ENCODE peak calls at places on chromosomes 7 and 10, in eight cellular contexts. O is GM13977, U is myocyte, J is body of pancreas, X is fibroblast of pulmonary artery, A is H4, M is caudate nucleus, B is activated gamma-delta T cell treated with Interleukin-2 at 50 U/mL for 16 hours. C is an unnamed sample.

GRCh38 chr10:52469970-52470705 is 156.1 kb downstream of the DKK1 start:
- DNase-seq in X (no peak), B (no peak), M (no peak), O (no peak), J (no peak), A (no peak), U (no peak), C (no peak)

GRCh38 chr7:32648408-32649156 is 153.3 kb downstream of the AVL9 start:
- DNase-seq in A (no peak), M (no peak), J (no peak), X (no peak), B (no peak), O (no peak), U (no peak), C (no peak)

GRCh38 chr10:7354330-7355047 is 56.3 kb downstream of the SFMBT2 start:
- DNase-seq in U (no peak), X (peak), B (no peak), O (no peak), M (no peak), J (no peak), A (no peak), C (peak)

GRCh38 chr7:123573371-123573770 is 15.8 kb upstream of the NDUFA5 start:
- DNase-seq in O (no peak), A (no peak), J (no peak), U (no peak), M (no peak), B (no peak), X (no peak), C (no peak)

GRCh38 chr10:86678999-86679792 is 10.9 kb downstream of the LDB3 start:
- DNase-seq in O (peak), A (no peak), X (no peak), J (no peak), B (no peak), U (no peak), M (no peak), C (no peak)

GRCh38 chr10:60314306-60314940 is 75.3 kb downstream of the ANK3 start:
- DNase-seq in M (no peak), O (no peak), J (no peak), B (no peak), X (peak), A (peak), U (peak), C (no peak)

GRCh38 chr10:79562135-79562756 is 2.0 kb upstream of the SFTPA2 start:
- DNase-seq in M (no peak), A (peak), X (peak), B (peak), O (peak), U (peak), J (peak), C (peak)

GRCh38 chr7:51067757-51068156 is 248.9 kb downstream of the COBL start:
- DNase-seq in M (peak), U (peak), A (peak), B (peak), J (peak), X (peak), O (peak), C (peak)

GRCh38 chr7:115005942-115006341 is 84.0 kb downstream of the MDFIC start:
- DNase-seq in J (peak), A (no peak), U (no peak), X (no peak), M (no peak), O (no peak), B (no peak), C (no peak)

GRCh38 chr10:131980757-131981428 is 830 bp downstream of the BNIP3 start:
- DNase-seq in B (no peak), X (no peak), J (peak), U (peak), O (no peak), A (no peak), M (no peak), C (no peak)

GRCh38 chr7:6536262-6536770 is 14.9 kb downstream of the GRID2IP start:
- DNase-seq in J (no peak), U (peak), B (no peak), O (no peak), X (no peak), A (no peak), M (no peak), C (no peak)

C was measured in AG04450.